ENCODE peak calls at places on chromosomes 11 and 22, in ten cellular contexts. V is breast epithelium, T is SK-N-SH, A is SK-N-MC, B is vagina, Z is HL-60, N is GM23338, M is spleen, Q is H1, J is HCT116. O is an unnamed sample.

GRCh38 chr11:60100511-60100910 is 12.0 kb downstream of the MS4A2 start:
- DNase-seq in N (no peak), M (no peak), V (no peak), Z (no peak), T (no peak), J (no peak), B (no peak), A (no peak), Q (no peak), O (no peak)

GRCh38 chr11:206516-207212 is 535 bp downstream of the BET1L start:
- DNase-seq in B (no peak), A (no peak), Z (peak; percentile 63), M (peak; percentile 86), T (peak; percentile 56), J (no peak), V (peak; percentile 43), N (peak; percentile 27), Q (no peak), O (no peak)

GRCh38 chr22:49582171-49582570 is 245.5 kb downstream of the BRD1 start:
- DNase-seq in T (peak; percentile 46), J (no peak), N (no peak), B (no peak), V (no peak), A (no peak), M (no peak), Z (no peak), Q (no peak), O (no peak)

GRCh38 chr11:27701262-27702105 is 1.2 kb upstream of the BDNF start:
- DNase-seq in T (peak; percentile 38), M (no peak), Q (no peak), Z (no peak), A (no peak), B (no peak), J (no peak), N (peak; percentile 20), V (no peak), O (no peak)

GRCh38 chr22:25484498-25484897 is 80.0 kb upstream of the GRK3 start:
- DNase-seq in N (no peak), J (no peak), T (no peak), Z (no peak), V (no peak), A (no peak), Q (no peak), M (no peak), B (no peak), O (no peak)

GRCh38 chr22:22348127-22348814 is 103.7 kb downstream of the VPREB1 start:
- DNase-seq in Z (no peak), A (no peak), J (peak; percentile 26), B (no peak), M (no peak), V (no peak), N (peak; percentile 74), Q (no peak), T (no peak), O (no peak)

GRCh38 chr11:59616396-59616982 is 915 bp upstream of the OSBP start:
- DNase-seq in T (no peak), Z (no peak), M (peak; percentile 98), Q (no peak), B (no peak), J (no peak), A (no peak), V (no peak), N (no peak), O (no peak)

GRCh38 chr22:46057206-46057605 is 80.2 kb upstream of the WNT7B start:
- DNase-seq in V (peak; percentile 40), J (no peak), A (no peak), T (no peak), Q (no peak), M (peak; percentile 47), B (no peak), Z (no peak), N (no peak), O (no peak)

GRCh38 chr22:47997052-47997568 is 1234.7 kb downstream of the TBC1D22A start:
- DNase-seq in J (no peak), Q (no peak), Z (no peak), B (no peak), M (no peak), T (no peak), A (no peak), N (no peak), V (no peak), O (no peak)

GRCh38 chr11:94751806-94752205 is 16.4 kb upstream of the AMOTL1 start:
- DNase-seq in B (no peak), J (no peak), Z (no peak), V (no peak), T (no peak), Q (no peak), M (no peak), A (no peak), N (no peak), O (no peak)

GRCh38 chr11:44848203-44848962 is 102.3 kb downstream of the TP53I11 start:
- DNase-seq in A (no peak), T (no peak), V (no peak), M (no peak), Z (no peak), J (no peak), N (peak; percentile 47), Q (no peak), B (no peak), O (no peak)

GRCh38 chr22:29208879-29209623 is 3.4 kb downstream of the EMID1 start:
- DNase-seq in J (no peak), T (peak; percentile 66), V (no peak), Q (no peak), A (no peak), M (peak; percentile 82), N (no peak), B (no peak), Z (no peak), O (no peak)

GRCh38 chr22:37498289-37498909 is 12.2 kb upstream of the MFNG start:
- DNase-seq in T (peak; percentile 90), B (no peak), V (no peak), N (peak; percentile 92), A (no peak), Q (peak; percentile 47), J (no peak), Z (peak; percentile 59), M (peak; percentile 87), O (peak; percentile 97)

GRCh38 chr11:77752518-77752917 is 68.0 kb downstream of the RSF1 start:
- DNase-seq in B (no peak), A (no peak), N (peak; percentile 50), M (no peak), V (no peak), J (no peak), T (no peak), Z (no peak), Q (peak; percentile 5), O (no peak)

GRCh38 chr11:7657306-7658025 is 15.8 kb downstream of the CYB5R2 start:
- DNase-seq in Z (peak; percentile 67), T (peak; percentile 68), B (no peak), J (peak; percentile 28), V (no peak), N (peak; percentile 90), Q (no peak), A (no peak), M (no peak), O (no peak)

GRCh38 chr11:24264868-24265267 is 232.0 kb upstream of the LUZP2 start:
- DNase-seq in Z (no peak), N (no peak), M (no peak), V (no peak), Q (no peak), J (no peak), B (no peak), A (no peak), T (no peak), O (no peak)

GRCh38 chr11:24271798-24272197 is 225.1 kb upstream of the LUZP2 start:
- DNase-seq in Q (no peak), J (no peak), B (no peak), T (peak; percentile 9), N (no peak), M (no peak), V (no peak), A (no peak), Z (no peak), O (no peak)

GRCh38 chr11:24267015-24267414 is 229.8 kb upstream of the LUZP2 start:
- DNase-seq in J (no peak), M (no peak), Q (no peak), N (peak; percentile 50), T (no peak), B (no peak), V (no peak), A (no peak), Z (no peak), O (no peak)
- TF ChIP-seq POLR2AphosphoS5 in J (no peak), M (no peak), Q (no peak), N (no peak), T (no peak), B (no peak), V (no peak), A (no peak), Z (no peak), O (no peak)

GRCh38 chr11:118109231-118109630 is 22.5 kb upstream of the SMIM35 start:
- DNase-seq in J (no peak), A (no peak), N (no peak), B (no peak), M (no peak), Z (no peak), T (no peak), Q (no peak), V (no peak), O (no peak)
- TF ChIP-seq POLR2AphosphoS5 in J (no peak), A (no peak), N (no peak), B (no peak), M (no peak), Z (no peak), T (no peak), Q (no peak), V (no peak), O (no peak)

DNA sequence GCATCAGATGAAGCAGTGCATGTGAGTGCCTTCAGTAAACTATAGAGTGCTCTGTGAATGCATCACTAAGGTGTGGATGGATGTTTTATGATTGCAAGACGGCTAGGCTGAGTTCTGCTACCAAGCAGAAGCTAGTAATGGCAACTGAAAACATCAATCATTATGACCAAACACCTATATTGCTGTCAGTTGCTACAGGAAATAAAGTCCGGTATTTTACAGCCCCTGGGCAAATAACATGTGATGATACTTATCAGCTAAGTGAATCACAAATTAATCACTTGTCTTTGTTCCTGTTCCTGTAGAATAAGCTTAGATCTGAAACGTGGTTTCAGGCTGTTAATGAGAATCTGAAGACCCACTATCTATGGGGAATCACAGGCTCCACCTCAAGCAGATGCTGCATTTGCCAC is 253.9 kb upstream of the PITPNB start:
- DNase-seq in T (peak; percentile 50), Q (no peak), V (no peak), B (no peak), J (no peak), M (no peak), Z (no peak), A (no peak), N (no peak), O (no peak)
- TF ChIP-seq POLR2AphosphoS5 in T (no peak), Q (no peak), V (no peak), B (no peak), J (no peak), M (no peak), Z (no peak), A (no peak), N (no peak), O (no peak)

DNA sequence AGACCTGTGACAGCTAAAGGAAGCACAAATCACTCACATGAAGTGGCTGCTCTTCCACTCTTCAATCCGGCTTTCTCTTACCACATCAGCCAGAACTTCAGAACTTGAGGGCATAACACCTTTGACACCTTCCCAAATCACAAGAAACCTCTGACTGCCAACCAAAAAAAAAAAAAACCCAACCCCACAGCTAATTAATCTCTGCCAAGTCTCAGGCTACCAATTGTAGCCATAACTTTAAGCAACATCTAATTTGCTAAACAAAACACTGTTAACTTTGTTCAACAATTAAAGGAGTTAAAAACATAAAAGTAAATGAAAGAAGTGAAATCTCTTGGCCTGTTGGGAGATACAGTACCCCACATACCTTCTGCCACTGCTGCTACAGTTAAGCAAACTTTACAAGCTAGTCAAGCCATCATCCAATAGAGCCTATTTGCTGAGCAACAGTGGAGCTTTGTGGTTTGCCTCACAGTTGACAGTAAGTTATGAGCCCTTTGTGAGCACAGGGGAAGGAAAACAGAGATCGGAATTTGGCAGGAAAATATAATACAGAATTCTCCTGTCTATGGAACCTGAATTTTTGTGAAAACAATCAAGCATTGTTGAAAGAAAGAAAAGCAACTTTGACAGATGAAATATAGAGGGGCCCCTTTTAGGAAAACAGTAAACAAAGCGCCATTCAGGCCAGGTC is at the start of gene SOX6:
- DNase-seq in B (no peak), J (no peak), Z (no peak), Q (no peak), V (no peak), N (peak; percentile 27), M (no peak), A (peak; percentile 73), T (no peak), O (no peak)
- TF ChIP-seq POLR2AphosphoS5 in B (no peak), J (no peak), Z (no peak), Q (no peak), V (no peak), N (no peak), M (no peak), A (no peak), T (no peak), O (no peak)